ENCODE peak calls at places on chromosomes 5 and 9, in four cellular contexts. V, S, Q and X are unnamed samples.

GRCh38 chr9:35669331-35670145 is 4.2 kb upstream of the CA9 start:
- DNase-seq in V (peak), Q (peak), S (no peak), X (no peak)

GRCh38 chr5:82396871-82397514 is 118.8 kb upstream of the RPS23 start:
- DNase-seq in Q (peak), S (peak), V (peak), X (no peak)

GRCh38 chr9:133844876-133845658 is 106.9 kb upstream of the SARDH start:
- DNase-seq in Q (peak), V (peak), S (no peak), X (no peak)

GRCh38 chr9:121935744-121936143 is 157.4 kb downstream of the TTLL11 start:
- DNase-seq in Q (no peak), S (no peak), V (no peak), X (no peak)

GRCh38 chr9:4663956-4664355 is 1.9 kb downstream of the PLPP6 start:
- DNase-seq in S (no peak), V (no peak), Q (no peak), X (no peak)

GRCh38 chr5:89728750-89729149 is 680.8 kb downstream of the CETN3 start:
- DNase-seq in S (no peak), Q (peak), V (peak), X (no peak)

GRCh38 chr9:129726322-129727160 is 26.3 kb downstream of the PTGES start:
- DNase-seq in S (peak), Q (peak), V (peak), X (peak)

GRCh38 chr5:113682497-113683136 is 169.1 kb downstream of the YTHDC2 start:
- DNase-seq in S (no peak), Q (no peak), V (no peak), X (no peak)

GRCh38 chr5:106860398-106861044 is 810.2 kb downstream of the EFNA5 start:
- DNase-seq in Q (no peak), S (no peak), V (no peak), X (no peak)